ENCODE peak calls at places on chromosomes 11 and 22, in five cellular contexts. A is heart left ventricle, J is IMR-90, Y is heart right ventricle, W is neural progenitor cell. S is an unnamed sample.

GRCh38 chr11:69697489-69697843 is 6.4 kb downstream of the FGF19 start:
- DNase-seq in Y (no peak), A (no peak), J (no peak), W (no peak), S (no peak)

GRCh38 chr11:108733479-108734116 is 68.7 kb downstream of the DDX10 start:
- DNase-seq in J (peak), W (no peak), A (no peak), Y (no peak), S (peak)

GRCh38 chr11:3835752-3836151 is 5.0 kb downstream of the RHOG start:
- DNase-seq in W (no peak), J (no peak), Y (peak), A (peak), S (no peak)

GRCh38 chr11:17748761-17749721 is 14.5 kb downstream of the KCNC1 start:
- DNase-seq in J (no peak), A (no peak), W (no peak), Y (no peak), S (no peak)

GRCh38 chr22:42396621-42397331 is 35.4 kb downstream of the NFAM1 start:
- DNase-seq in J (no peak), Y (peak), W (no peak), A (no peak), S (no peak)

GRCh38 chr22:27952779-27953178 is 33.7 kb upstream of the PITPNB start:
- DNase-seq in Y (no peak), J (no peak), W (no peak), A (no peak), S (peak)

GRCh38 chr22:49004484-49005399 is 822.9 kb downstream of the BRD1 start:
- DNase-seq in W (no peak), J (no peak), A (no peak), Y (no peak), S (no peak)

GRCh38 chr11:85941380-85941973 is 86.3 kb downstream of the CCDC83 start:
- DNase-seq in J (peak), Y (peak), A (no peak), W (peak), S (peak)

GRCh38 chr11:65931773-65932557 is 12.7 kb downstream of the DRAP1 start:
- DNase-seq in J (no peak), A (no peak), Y (no peak), W (peak), S (no peak)

GRCh38 chr11:96161271-96162089 is 181.5 kb downstream of the MAML2 start:
- DNase-seq in W (no peak), Y (no peak), A (no peak), J (peak), S (peak)

GRCh38 chr11:35145249-35145648 is 6.3 kb downstream of the CD44 start:
- DNase-seq in J (peak), Y (no peak), A (no peak), W (no peak), S (no peak)

GRCh38 chr11:82757660-82758301 is 24.1 kb upstream of the FAM181B start:
- DNase-seq in J (no peak), W (no peak), A (no peak), Y (no peak), S (no peak)

GRCh38 chr11:88552377-88553029 is 215.0 kb upstream of the CTSC start:
- DNase-seq in Y (no peak), A (no peak), J (peak), W (peak), S (peak)

GRCh38 chr11:60080523-60080922 is 7.9 kb upstream of the MS4A2 start:
- DNase-seq in W (no peak), Y (no peak), J (no peak), A (no peak), S (no peak)

GRCh38 chr22:24201681-24202590 is 20.6 kb downstream of the SUSD2 start:
- DNase-seq in A (no peak), J (peak), Y (no peak), W (no peak), S (no peak)

GRCh38 chr22:45946805-45947600 is 30.0 kb downstream of the WNT7B start:
- DNase-seq in Y (no peak), A (no peak), J (no peak), W (no peak), S (no peak)

GRCh38 chr11:57568330-57568766 is 876 bp upstream of the UBE2L6 start:
- DNase-seq in Y (peak), J (peak), A (no peak), W (no peak), S (peak)

GRCh38 chr11:97432926-97433325 is 1043.1 kb downstream of the JRKL start:
- DNase-seq in J (no peak), A (no peak), Y (no peak), W (no peak), S (no peak)

GRCh38 chr11:122847437-122847836 is 9.1 kb downstream of the CRTAM start:
- DNase-seq in J (no peak), Y (no peak), W (no peak), A (no peak), S (no peak)

GRCh38 chr11:88152381-88152780 is 22.9 kb downstream of the RAB38 start:
- DNase-seq in Y (no peak), J (peak), A (no peak), W (no peak), S (no peak)

GRCh38 chr11:57345555-57346151 is 7.5 kb downstream of the P2RX3 start:
- DNase-seq in W (peak), A (peak), J (peak), Y (peak), S (peak)

GRCh38 chr11:62122076-62122475 is 1.7 kb upstream of the INCENP start:
- DNase-seq in J (no peak), Y (no peak), A (no peak), W (peak), S (peak)

GRCh38 chr11:62125316-62125715 is 1.5 kb downstream of the INCENP start:
- DNase-seq in J (no peak), W (no peak), Y (no peak), A (no peak), S (no peak)

GRCh38 chr11:62124186-62125113 is 639 bp downstream of the INCENP start:
- DNase-seq in J (peak), Y (peak), A (no peak), W (peak), S (peak)

GRCh38 chr11:62125881-62126280 is 2.1 kb downstream of the INCENP start:
- DNase-seq in Y (no peak), J (no peak), A (no peak), W (peak), S (no peak)

DNA sequence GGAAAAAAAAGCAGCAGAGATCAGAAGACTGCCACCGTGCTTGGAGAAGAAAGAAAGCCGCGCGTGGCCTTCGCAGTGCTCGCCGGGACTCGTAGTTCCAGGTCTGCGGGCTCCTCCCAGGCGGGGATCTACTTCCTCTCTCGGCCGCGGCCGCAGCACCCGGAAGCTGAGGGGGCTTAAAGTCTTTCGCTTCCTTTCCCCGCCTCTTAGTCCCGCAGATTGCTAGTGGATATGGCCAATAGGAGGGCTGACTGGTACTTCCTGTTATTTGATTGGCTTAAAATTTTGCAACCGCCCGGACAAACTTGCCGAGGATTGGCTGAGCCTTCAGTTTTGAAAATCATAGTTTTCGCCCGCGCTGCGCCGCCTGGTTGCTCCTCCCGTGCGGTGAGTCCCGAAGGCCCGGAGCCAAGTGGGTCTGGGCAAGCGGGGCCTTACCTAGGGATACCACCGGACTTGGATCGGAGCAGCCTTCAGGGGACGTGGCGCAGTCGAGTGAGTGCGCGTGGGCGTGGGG is at the start of gene INCENP:
- DNase-seq in A (peak), W (peak), Y (peak), J (peak), S (peak)
- TF ChIP-seq CTCF in A (no peak), W (no peak), Y (no peak), J (no peak), S (no peak)

DNA sequence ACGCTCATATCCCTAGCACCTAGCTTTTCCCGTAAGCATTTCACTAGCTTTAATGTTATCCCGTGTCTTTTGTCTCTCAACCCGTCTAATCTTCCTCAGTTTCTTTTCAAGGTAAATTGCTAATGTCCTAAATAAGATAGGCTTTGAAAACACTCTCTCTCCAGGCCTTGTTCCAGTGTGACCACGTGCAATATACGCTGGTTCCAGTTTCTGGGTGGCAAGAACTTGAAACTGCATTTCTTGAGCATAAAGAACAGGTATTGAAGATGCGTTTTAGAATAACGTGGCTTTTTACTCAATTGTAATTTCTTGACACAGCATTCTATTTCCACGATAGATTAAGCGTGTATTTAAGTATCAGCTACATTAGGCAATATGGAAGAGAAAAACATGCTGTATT is 1.1 kb downstream of the CDC45 start:
- DNase-seq in W (no peak), A (no peak), Y (no peak), J (no peak), S (no peak)
- H3K4me3 ChIP-seq in W (peak), A (no peak), Y (no peak), J (no peak), S (no peak)

GRCh38 chr11:72642815-72643511 is 31.3 kb downstream of the PDE2A start:
- DNase-seq in Y (peak), W (peak), J (peak), A (peak), S (peak)
- TF ChIP-seq CTCF in Y (peak), W (peak), J (peak), A (peak), S (peak)

GRCh38 chr22:50059881-50060262 is 1.8 kb upstream of the TTLL8 start:
- DNase-seq in W (no peak), Y (no peak), A (no peak), J (no peak), S (no peak)

GRCh38 chr22:50057868-50058311 is at the start of gene TTLL8:
- DNase-seq in W (no peak), J (no peak), A (peak), Y (no peak), S (no peak)

GRCh38 chr22:50058338-50059184 is 463 bp upstream of the TTLL8 start:
- DNase-seq in J (no peak), Y (no peak), A (peak), W (peak), S (no peak)

GRCh38 chr22:50060441-50061140 is 2.5 kb upstream of the TTLL8 start:
- DNase-seq in W (no peak), A (peak), J (no peak), Y (no peak), S (no peak)

DNA sequence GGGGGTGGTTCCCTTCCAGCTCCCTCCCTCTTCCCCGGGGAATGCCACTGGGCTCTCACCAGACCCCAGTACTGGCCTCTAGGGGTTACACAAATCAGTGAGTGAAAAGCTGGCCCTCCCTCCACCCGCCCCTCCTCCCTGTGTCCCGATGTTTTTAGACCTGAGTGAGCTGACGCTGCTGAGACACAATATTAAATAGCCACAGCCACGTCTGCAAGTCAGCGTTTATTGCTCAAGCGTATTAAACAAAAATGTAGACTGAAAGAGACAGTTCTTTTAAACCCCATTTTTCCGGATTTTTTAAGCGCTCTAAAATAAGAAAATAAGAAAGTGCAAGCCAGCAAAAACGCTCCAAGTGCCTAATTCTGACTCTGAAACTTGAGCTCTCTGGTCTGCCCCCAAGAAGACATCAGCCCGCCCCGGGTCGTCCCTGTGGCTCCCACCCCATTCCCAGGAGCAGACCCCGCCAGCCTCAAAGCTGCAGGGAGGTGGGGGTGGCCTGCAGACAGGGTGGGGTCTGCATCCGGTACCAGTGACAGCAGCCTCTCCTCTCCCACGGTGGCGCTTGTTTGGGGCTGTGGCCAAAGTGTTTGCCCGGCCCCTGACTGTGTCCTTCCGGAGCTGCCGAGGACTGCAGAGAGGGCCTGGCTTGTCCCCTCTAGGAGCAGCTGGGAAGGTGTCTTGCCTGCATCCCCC is 1.2 kb upstream of the TTLL8 start:
- DNase-seq in W (peak), Y (no peak), A (peak), J (peak), S (peak)
- H3K4me3 ChIP-seq in W (peak), Y (peak), A (no peak), J (no peak), S (no peak)

GRCh38 chr11:119671561-119672015 is 57.4 kb downstream of the NECTIN1 start:
- DNase-seq in J (peak), W (peak), A (peak), Y (peak), S (peak)

GRCh38 chr11:119672597-119672996 is 56.4 kb downstream of the NECTIN1 start:
- DNase-seq in A (no peak), Y (no peak), J (no peak), W (no peak), S (no peak)

GRCh38 chr11:119676461-119677020 is 52.5 kb downstream of the NECTIN1 start:
- DNase-seq in Y (no peak), J (peak), W (no peak), A (no peak), S (peak)

GRCh38 chr11:119671048-119671447 is 58.0 kb downstream of the NECTIN1 start:
- DNase-seq in Y (peak), J (peak), A (peak), W (no peak), S (peak)

GRCh38 chr11:119673389-119674336 is 55.3 kb downstream of the NECTIN1 start:
- DNase-seq in J (no peak), A (no peak), W (no peak), Y (no peak), S (no peak)
- TF ChIP-seq CTCF in J (no peak), A (no peak), W (no peak), Y (no peak), S (no peak)

DNA sequence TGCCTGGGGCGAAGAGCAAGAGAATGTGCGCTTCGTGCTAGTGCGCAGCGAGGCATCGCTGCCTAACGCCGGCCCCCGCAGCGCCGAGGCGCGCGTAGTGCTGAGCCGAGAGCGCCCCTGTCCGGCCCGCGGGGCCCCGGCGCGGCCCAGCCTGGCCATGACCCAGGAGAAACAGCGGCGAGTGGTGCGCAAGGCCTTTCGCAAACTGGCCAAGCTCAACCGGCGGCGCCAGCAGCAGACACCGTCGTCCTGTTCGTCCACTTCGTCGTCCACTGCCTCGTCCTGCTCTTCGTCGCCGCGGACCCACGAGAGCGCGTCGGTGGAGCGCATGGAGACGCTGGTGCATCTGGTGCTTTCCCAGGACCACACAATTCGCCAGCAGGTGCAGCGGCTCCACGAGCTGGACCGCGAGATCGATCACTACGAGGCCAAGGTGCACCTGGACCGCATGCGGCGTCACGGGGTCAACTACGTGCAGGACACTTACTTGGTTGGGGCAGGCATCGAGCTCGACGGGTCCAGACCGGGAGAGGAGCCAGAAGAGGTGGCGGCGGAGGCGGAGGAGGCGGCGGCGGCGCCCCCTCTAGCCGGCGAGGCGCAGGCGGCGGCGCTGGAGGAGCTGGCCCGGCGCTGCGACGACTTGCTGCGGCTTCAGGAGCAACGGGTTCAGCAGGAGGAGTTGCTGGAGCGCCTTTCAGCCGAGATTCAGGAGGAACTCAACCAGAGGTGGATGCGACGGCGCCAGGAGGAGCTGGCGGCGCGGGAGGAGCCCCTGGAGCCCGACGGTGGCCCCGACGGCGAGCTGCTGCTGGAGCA is 1.0 kb downstream of the RASSF10 start:
- DNase-seq in Y (no peak), J (peak), A (no peak), W (peak), S (peak)
- H3K4me3 ChIP-seq in Y (peak), J (no peak), A (peak), W (peak), S (no peak)

GRCh38 chr11:2651054-2651617 is 48.7 kb downstream of the KCNQ1OT1 start:
- DNase-seq in W (no peak), J (no peak), A (no peak), Y (no peak), S (no peak)

GRCh38 chr11:2652857-2653643 is 46.7 kb downstream of the KCNQ1OT1 start:
- DNase-seq in J (no peak), A (no peak), Y (no peak), W (no peak), S (peak)

GRCh38 chr11:2652362-2652761 is 47.4 kb downstream of the KCNQ1OT1 start:
- DNase-seq in A (no peak), J (no peak), Y (no peak), W (no peak), S (no peak)

GRCh38 chr11:2650343-2650867 is 49.4 kb downstream of the KCNQ1OT1 start:
- DNase-seq in Y (no peak), A (no peak), J (no peak), W (no peak), S (no peak)

DNA sequence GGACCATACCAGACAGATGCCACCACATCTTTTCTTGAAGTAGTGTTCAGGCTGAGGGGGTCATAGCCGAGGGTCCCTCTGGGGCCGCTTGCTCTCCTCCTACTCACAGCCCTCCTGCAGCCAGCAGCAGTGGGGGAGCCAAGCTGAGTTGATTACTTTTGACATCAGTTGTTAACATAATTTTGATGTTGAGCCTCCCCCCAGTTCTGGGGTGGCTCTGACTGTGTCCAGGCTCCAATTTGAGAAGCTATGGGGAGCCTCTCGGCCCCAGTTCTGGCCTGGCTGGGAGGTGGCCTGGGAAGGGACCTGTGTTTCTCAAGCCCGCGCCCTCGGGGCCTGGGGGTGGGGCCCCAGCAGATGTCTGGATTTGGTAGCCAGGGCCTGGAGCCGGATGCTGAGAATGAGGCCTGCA is 48.0 kb downstream of the KCNQ1OT1 start:
- DNase-seq in Y (no peak), J (no peak), A (no peak), W (no peak), S (no peak)
- TF ChIP-seq CTCF in Y (no peak), J (no peak), A (no peak), W (no peak), S (no peak)

GRCh38 chr11:19243601-19244000 is 2.9 kb upstream of the E2F8 start:
- DNase-seq in J (no peak), W (no peak), Y (no peak), A (no peak), S (no peak)
- H3K4me3 ChIP-seq in J (no peak), W (no peak), Y (no peak), A (no peak), S (no peak)

S was measured in cardiac fibroblast.